ENCODE peak calls at places on chromosome 1, in seven cellular contexts. One of them, this sample, is unnamed.

GRCh38 chr1:29709711-29710169 is 473.4 kb downstream of the PTPRU start:
- DNase-seq in SHP77: peak
- DNase-seq in pulmonary artery endothelial cell: peak
- DNase-seq in IMR-90: peak
- DNase-seq in AG04450: no peak
- DNase-seq in CD4-positive, alpha-beta T cell: no peak
- DNase-seq in astrocyte of the spinal cord: no peak
- DNase-seq in this sample: no peak

GRCh38 chr1:235867903-235868469 is 1.3 kb upstream of the LYST start:
- DNase-seq in AG04450: no peak
- DNase-seq in CD4-positive, alpha-beta T cell: peak
- DNase-seq in astrocyte of the spinal cord: no peak
- DNase-seq in pulmonary artery endothelial cell: no peak
- DNase-seq in IMR-90: no peak
- DNase-seq in SHP77: no peak
- DNase-seq in this sample: no peak

GRCh38 chr1:188497020-188497419 is 1668.3 kb downstream of the PLA2G4A start:
- DNase-seq in CD4-positive, alpha-beta T cell: no peak
- DNase-seq in astrocyte of the spinal cord: no peak
- DNase-seq in AG04450: no peak
- DNase-seq in IMR-90: no peak
- DNase-seq in SHP77: no peak
- DNase-seq in pulmonary artery endothelial cell: no peak
- DNase-seq in this sample: no peak

GRCh38 chr1:180057883-180058396 is 96.7 kb upstream of the QSOX1 start:
- DNase-seq in pulmonary artery endothelial cell: no peak
- DNase-seq in astrocyte of the spinal cord: peak
- DNase-seq in CD4-positive, alpha-beta T cell: no peak
- DNase-seq in IMR-90: no peak
- DNase-seq in AG04450: no peak
- DNase-seq in SHP77: no peak
- DNase-seq in this sample: no peak

GRCh38 chr1:28927442-28928305 is 13.3 kb downstream of the EPB41 start:
- DNase-seq in AG04450: no peak
- DNase-seq in CD4-positive, alpha-beta T cell: no peak
- DNase-seq in SHP77: no peak
- DNase-seq in pulmonary artery endothelial cell: no peak
- DNase-seq in astrocyte of the spinal cord: peak
- DNase-seq in IMR-90: peak
- DNase-seq in this sample: no peak

GRCh38 chr1:89823679-89824292 is 3.0 kb downstream of the LRRC8D start:
- DNase-seq in astrocyte of the spinal cord: no peak
- DNase-seq in SHP77: no peak
- DNase-seq in pulmonary artery endothelial cell: no peak
- DNase-seq in AG04450: no peak
- DNase-seq in CD4-positive, alpha-beta T cell: no peak
- DNase-seq in IMR-90: no peak
- DNase-seq in this sample: no peak

GRCh38 chr1:33462449-33463164 is 9.8 kb upstream of the ZSCAN20 start:
- DNase-seq in AG04450: no peak
- DNase-seq in CD4-positive, alpha-beta T cell: no peak
- DNase-seq in pulmonary artery endothelial cell: no peak
- DNase-seq in astrocyte of the spinal cord: no peak
- DNase-seq in IMR-90: no peak
- DNase-seq in SHP77: no peak
- DNase-seq in this sample: no peak

GRCh38 chr1:229694053-229694693 is 68.1 kb downstream of the URB2 start:
- DNase-seq in AG04450: peak
- DNase-seq in SHP77: peak
- DNase-seq in astrocyte of the spinal cord: peak
- DNase-seq in IMR-90: peak
- DNase-seq in CD4-positive, alpha-beta T cell: no peak
- DNase-seq in pulmonary artery endothelial cell: no peak
- DNase-seq in this sample: peak

GRCh38 chr1:53115403-53116306 is 26.8 kb downstream of the SLC1A7 start:
- DNase-seq in CD4-positive, alpha-beta T cell: no peak
- DNase-seq in pulmonary artery endothelial cell: no peak
- DNase-seq in IMR-90: peak
- DNase-seq in AG04450: no peak
- DNase-seq in SHP77: peak
- DNase-seq in astrocyte of the spinal cord: no peak
- DNase-seq in this sample: no peak

GRCh38 chr1:91774520-91775203 is 111.3 kb downstream of the TGFBR3 start:
- DNase-seq in AG04450: no peak
- DNase-seq in IMR-90: peak
- DNase-seq in CD4-positive, alpha-beta T cell: no peak
- DNase-seq in SHP77: no peak
- DNase-seq in astrocyte of the spinal cord: peak
- DNase-seq in pulmonary artery endothelial cell: no peak
- DNase-seq in this sample: no peak

GRCh38 chr1:204107892-204108291 is 35.0 kb downstream of the SOX13 start:
- DNase-seq in SHP77: no peak
- DNase-seq in AG04450: no peak
- DNase-seq in pulmonary artery endothelial cell: no peak
- DNase-seq in CD4-positive, alpha-beta T cell: no peak
- DNase-seq in astrocyte of the spinal cord: no peak
- DNase-seq in IMR-90: no peak
- DNase-seq in this sample: no peak

GRCh38 chr1:35573198-35573775 is at the start of gene TFAP2E:
- DNase-seq in pulmonary artery endothelial cell: no peak
- DNase-seq in IMR-90: no peak
- DNase-seq in SHP77: no peak
- DNase-seq in AG04450: no peak
- DNase-seq in astrocyte of the spinal cord: peak
- DNase-seq in CD4-positive, alpha-beta T cell: no peak
- DNase-seq in this sample: no peak

GRCh38 chr1:156904187-156904959 is 10.9 kb downstream of the PEAR1 start:
- DNase-seq in AG04450: no peak
- DNase-seq in IMR-90: no peak
- DNase-seq in pulmonary artery endothelial cell: no peak
- DNase-seq in CD4-positive, alpha-beta T cell: no peak
- DNase-seq in astrocyte of the spinal cord: no peak
- DNase-seq in SHP77: no peak
- DNase-seq in this sample: no peak

GRCh38 chr1:30525980-30526651 is 197.3 kb downstream of the MATN1 start:
- DNase-seq in SHP77: peak
- DNase-seq in pulmonary artery endothelial cell: no peak
- DNase-seq in CD4-positive, alpha-beta T cell: no peak
- DNase-seq in AG04450: no peak
- DNase-seq in IMR-90: peak
- DNase-seq in astrocyte of the spinal cord: peak
- DNase-seq in this sample: no peak

GRCh38 chr1:152448095-152448494 is 34.0 kb upstream of the CRNN start:
- DNase-seq in astrocyte of the spinal cord: no peak
- DNase-seq in AG04450: no peak
- DNase-seq in pulmonary artery endothelial cell: no peak
- DNase-seq in CD4-positive, alpha-beta T cell: no peak
- DNase-seq in SHP77: no peak
- DNase-seq in IMR-90: no peak
- DNase-seq in this sample: no peak

GRCh38 chr1:224615861-224616760 is at the start of gene CNIH3:
- DNase-seq in CD4-positive, alpha-beta T cell: no peak
- DNase-seq in pulmonary artery endothelial cell: no peak
- DNase-seq in AG04450: no peak
- DNase-seq in astrocyte of the spinal cord: peak
- DNase-seq in SHP77: peak
- DNase-seq in IMR-90: peak
- DNase-seq in this sample: no peak

GRCh38 chr1:233327938-233328660 is 575 bp downstream of the MAP3K21 start:
- DNase-seq in IMR-90: no peak
- DNase-seq in pulmonary artery endothelial cell: no peak
- DNase-seq in astrocyte of the spinal cord: no peak
- DNase-seq in AG04450: no peak
- DNase-seq in CD4-positive, alpha-beta T cell: peak
- DNase-seq in SHP77: peak
- DNase-seq in this sample: no peak

GRCh38 chr1:113659010-113659409 is 100.3 kb downstream of the PHTF1 start:
- DNase-seq in CD4-positive, alpha-beta T cell: no peak
- DNase-seq in IMR-90: no peak
- DNase-seq in pulmonary artery endothelial cell: peak
- DNase-seq in AG04450: no peak
- DNase-seq in SHP77: no peak
- DNase-seq in astrocyte of the spinal cord: no peak
- DNase-seq in this sample: no peak

GRCh38 chr1:194295690-194296089 is 1109.3 kb upstream of the B3GALT2 start:
- DNase-seq in CD4-positive, alpha-beta T cell: no peak
- DNase-seq in SHP77: peak
- DNase-seq in pulmonary artery endothelial cell: no peak
- DNase-seq in IMR-90: peak
- DNase-seq in AG04450: no peak
- DNase-seq in astrocyte of the spinal cord: peak
- DNase-seq in this sample: peak

GRCh38 chr1:111570781-111571181 is 48.8 kb upstream of the RAP1A start:
- DNase-seq in SHP77: no peak
- DNase-seq in pulmonary artery endothelial cell: no peak
- DNase-seq in IMR-90: peak
- DNase-seq in AG04450: no peak
- DNase-seq in CD4-positive, alpha-beta T cell: peak
- DNase-seq in astrocyte of the spinal cord: no peak
- DNase-seq in this sample: no peak

GRCh38 chr1:62382581-62382980 is 54.3 kb upstream of the USP1 start:
- DNase-seq in CD4-positive, alpha-beta T cell: no peak
- DNase-seq in pulmonary artery endothelial cell: no peak
- DNase-seq in IMR-90: no peak
- DNase-seq in astrocyte of the spinal cord: no peak
- DNase-seq in AG04450: no peak
- DNase-seq in SHP77: no peak
- DNase-seq in this sample: no peak

GRCh38 chr1:94953741-94954140 is 26.8 kb upstream of the CNN3 start:
- DNase-seq in CD4-positive, alpha-beta T cell: no peak
- DNase-seq in SHP77: no peak
- DNase-seq in IMR-90: peak
- DNase-seq in AG04450: no peak
- DNase-seq in astrocyte of the spinal cord: no peak
- DNase-seq in pulmonary artery endothelial cell: no peak
- DNase-seq in this sample: no peak

GRCh38 chr1:160798439-160798838 is 2.5 kb downstream of the LY9 start:
- DNase-seq in CD4-positive, alpha-beta T cell: no peak
- DNase-seq in AG04450: no peak
- DNase-seq in pulmonary artery endothelial cell: no peak
- DNase-seq in IMR-90: no peak
- DNase-seq in astrocyte of the spinal cord: no peak
- DNase-seq in SHP77: no peak
- DNase-seq in this sample: no peak

GRCh38 chr1:2539312-2539907 is 9.3 kb upstream of the HES5 start:
- DNase-seq in pulmonary artery endothelial cell: no peak
- DNase-seq in AG04450: no peak
- DNase-seq in astrocyte of the spinal cord: no peak
- DNase-seq in CD4-positive, alpha-beta T cell: no peak
- DNase-seq in SHP77: no peak
- DNase-seq in IMR-90: no peak
- DNase-seq in this sample: no peak

GRCh38 chr1:244214009-244214967 is 163.2 kb downstream of the ZBTB18 start:
- DNase-seq in SHP77: peak
- DNase-seq in CD4-positive, alpha-beta T cell: no peak
- DNase-seq in IMR-90: peak
- DNase-seq in astrocyte of the spinal cord: peak
- DNase-seq in AG04450: peak
- DNase-seq in pulmonary artery endothelial cell: peak
- DNase-seq in this sample: no peak

GRCh38 chr1:170133663-170134062 is 12.1 kb upstream of the NTMT2 start:
- DNase-seq in IMR-90: no peak
- DNase-seq in pulmonary artery endothelial cell: no peak
- DNase-seq in SHP77: no peak
- DNase-seq in AG04450: no peak
- DNase-seq in astrocyte of the spinal cord: no peak
- DNase-seq in CD4-positive, alpha-beta T cell: no peak
- DNase-seq in this sample: peak

GRCh38 chr1:161973924-161974845 is 49.5 kb downstream of the OLFML2B start:
- DNase-seq in CD4-positive, alpha-beta T cell: no peak
- DNase-seq in IMR-90: no peak
- DNase-seq in pulmonary artery endothelial cell: no peak
- DNase-seq in SHP77: no peak
- DNase-seq in astrocyte of the spinal cord: no peak
- DNase-seq in AG04450: no peak
- DNase-seq in this sample: no peak

GRCh38 chr1:221415626-221416025 is 326.3 kb downstream of the DUSP10 start:
- DNase-seq in astrocyte of the spinal cord: no peak
- DNase-seq in SHP77: no peak
- DNase-seq in pulmonary artery endothelial cell: peak
- DNase-seq in CD4-positive, alpha-beta T cell: no peak
- DNase-seq in AG04450: no peak
- DNase-seq in IMR-90: no peak
- DNase-seq in this sample: no peak

GRCh38 chr1:63326106-63326472 is 3.7 kb downstream of the FOXD3 start:
- DNase-seq in AG04450: no peak
- DNase-seq in CD4-positive, alpha-beta T cell: no peak
- DNase-seq in IMR-90: no peak
- DNase-seq in pulmonary artery endothelial cell: no peak
- DNase-seq in SHP77: no peak
- DNase-seq in astrocyte of the spinal cord: no peak
- DNase-seq in this sample: no peak

GRCh38 chr1:246492611-246493245 is 14.4 kb downstream of the SMYD3 start:
- DNase-seq in pulmonary artery endothelial cell: peak
- DNase-seq in SHP77: peak
- DNase-seq in AG04450: peak
- DNase-seq in CD4-positive, alpha-beta T cell: peak
- DNase-seq in astrocyte of the spinal cord: peak
- DNase-seq in IMR-90: peak
- DNase-seq in this sample: peak

GRCh38 chr1:154420172-154420571 is 15.0 kb downstream of the IL6R start:
- DNase-seq in astrocyte of the spinal cord: peak
- DNase-seq in CD4-positive, alpha-beta T cell: peak
- DNase-seq in SHP77: peak
- DNase-seq in AG04450: no peak
- DNase-seq in IMR-90: peak
- DNase-seq in pulmonary artery endothelial cell: peak
- DNase-seq in this sample: no peak

This sample was measured in NCI-H446.